ENCODE peak calls at places on chromosomes 12 and 14, in four cellular contexts. Y, X, O and S are unnamed samples.

GRCh38 chr14:96409701-96410100 is 17.8 kb downstream of the AK7 start:
- DNase-seq in O (no peak), X (peak; percentile 71), Y (no peak), S (peak; percentile 62)

GRCh38 chr12:56836800-56837663 is 73.9 kb downstream of the HSD17B6 start:
- DNase-seq in X (no peak), O (no peak), Y (no peak), S (no peak)

GRCh38 chr14:29235991-29236390 is 469.4 kb downstream of the FOXG1 start:
- DNase-seq in Y (no peak), O (no peak), X (no peak), S (no peak)

GRCh38 chr12:109462868-109463692 is 14.0 kb downstream of the KCTD10 start:
- DNase-seq in Y (no peak), O (peak; percentile 50), X (peak; percentile 62), S (peak; percentile 63)

GRCh38 chr12:24069532-24070395 is 120.3 kb upstream of the SOX5 start:
- DNase-seq in Y (peak; percentile 9), X (no peak), O (no peak), S (peak; percentile 98)

GRCh38 chr12:68824597-68825250 is 16.7 kb downstream of the MDM2 start:
- DNase-seq in O (no peak), X (no peak), Y (no peak), S (no peak)

GRCh38 chr12:106585862-106586534 is 3.2 kb downstream of the RFX4 start:
- DNase-seq in O (no peak), Y (no peak), X (no peak), S (no peak)

GRCh38 chr14:64971890-64972785 is at the start of gene RAB15:
- DNase-seq in X (no peak), Y (peak; percentile 49), O (no peak), S (no peak)

GRCh38 chr14:101121399-101122113 is 218.0 kb upstream of the RTL1 start:
- DNase-seq in Y (no peak), O (no peak), X (no peak), S (no peak)

GRCh38 chr12:105100998-105101397 is 6.5 kb upstream of the WASHC4 start:
- DNase-seq in X (no peak), Y (no peak), O (no peak), S (no peak)

GRCh38 chr12:77837876-77838291 is 7.2 kb downstream of the NAV3 start:
- DNase-seq in O (no peak), Y (no peak), X (no peak), S (no peak)

GRCh38 chr12:100403446-100403845 is 46.6 kb downstream of the SLC17A8 start:
- DNase-seq in X (no peak), Y (no peak), O (no peak), S (no peak)

GRCh38 chr14:69129264-69129880 is 23.5 kb downstream of the DCAF5 start:
- DNase-seq in Y (peak; percentile 51), O (peak; percentile 69), X (peak; percentile 52), S (peak; percentile 72)

GRCh38 chr12:62640910-62641448 is 174.4 kb downstream of the MON2 start:
- DNase-seq in X (no peak), O (no peak), Y (no peak), S (no peak)

GRCh38 chr12:53791735-53792326 is 40.1 kb upstream of the CISTR start:
- DNase-seq in X (peak; percentile 38), O (no peak), Y (peak; percentile 42), S (no peak)

GRCh38 chr12:54390668-54391551 is 6.4 kb upstream of the ZNF385A start:
- DNase-seq in Y (peak; percentile 96), X (no peak), O (no peak), S (no peak)

GRCh38 chr14:104101651-104102281 is 16.3 kb downstream of the ASPG start:
- DNase-seq in Y (no peak), X (no peak), O (no peak), S (no peak)

GRCh38 chr14:88005978-88006851 is 1.3 kb downstream of the GPR65 start:
- DNase-seq in Y (no peak), O (no peak), X (no peak), S (no peak)

GRCh38 chr12:122995503-122996187 is 15.2 kb downstream of the ARL6IP4 start:
- DNase-seq in Y (no peak), X (no peak), O (no peak), S (no peak)

GRCh38 chr12:2959194-2959507 is at the start of gene TEAD4:
- DNase-seq in Y (peak; percentile 86), O (no peak), X (peak; percentile 39), S (peak; percentile 82)

GRCh38 chr14:79639638-79640037 is 571.7 kb downstream of the DIO2 start:
- DNase-seq in X (no peak), O (no peak), Y (no peak), S (no peak)

GRCh38 chr14:79645753-79646362 is 565.4 kb downstream of the DIO2 start:
- DNase-seq in Y (no peak), X (no peak), O (no peak), S (no peak)

GRCh38 chr14:79638647-79639266 is 572.5 kb downstream of the DIO2 start:
- DNase-seq in Y (no peak), O (no peak), X (no peak), S (no peak)

GRCh38 chr14:79641371-79641770 is 569.9 kb downstream of the DIO2 start:
- DNase-seq in O (no peak), X (no peak), Y (no peak), S (no peak)

GRCh38 chr14:79643132-79643531 is 568.2 kb downstream of the DIO2 start:
- DNase-seq in Y (no peak), X (no peak), O (no peak), S (no peak)
- TF ChIP-seq TCF7L2 in Y (no peak), X (no peak), O (no peak), S (no peak)

DNA sequence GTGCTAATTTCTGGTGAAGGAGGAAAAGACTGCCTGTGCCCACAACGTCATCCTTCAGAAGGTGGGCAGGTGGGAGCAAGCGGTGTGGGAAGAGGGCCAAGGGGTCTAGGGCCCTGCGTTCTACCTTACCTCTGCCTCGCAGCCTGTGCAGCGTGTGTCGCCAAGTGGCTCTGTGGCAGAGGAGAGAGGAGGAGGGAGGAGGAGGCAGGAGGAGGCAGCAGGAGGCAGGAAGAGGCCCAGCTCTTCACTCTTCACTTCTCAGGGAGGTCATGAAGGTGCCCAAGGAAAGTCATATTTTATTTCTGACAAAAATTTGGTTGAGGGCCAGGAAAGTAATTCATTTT is 177.9 kb downstream of the MYRFL start:
- DNase-seq in Y (no peak), X (no peak), O (no peak), S (no peak)
- TF ChIP-seq TCF7L2 in Y (no peak), X (no peak), O (no peak), S (no peak)

DNA sequence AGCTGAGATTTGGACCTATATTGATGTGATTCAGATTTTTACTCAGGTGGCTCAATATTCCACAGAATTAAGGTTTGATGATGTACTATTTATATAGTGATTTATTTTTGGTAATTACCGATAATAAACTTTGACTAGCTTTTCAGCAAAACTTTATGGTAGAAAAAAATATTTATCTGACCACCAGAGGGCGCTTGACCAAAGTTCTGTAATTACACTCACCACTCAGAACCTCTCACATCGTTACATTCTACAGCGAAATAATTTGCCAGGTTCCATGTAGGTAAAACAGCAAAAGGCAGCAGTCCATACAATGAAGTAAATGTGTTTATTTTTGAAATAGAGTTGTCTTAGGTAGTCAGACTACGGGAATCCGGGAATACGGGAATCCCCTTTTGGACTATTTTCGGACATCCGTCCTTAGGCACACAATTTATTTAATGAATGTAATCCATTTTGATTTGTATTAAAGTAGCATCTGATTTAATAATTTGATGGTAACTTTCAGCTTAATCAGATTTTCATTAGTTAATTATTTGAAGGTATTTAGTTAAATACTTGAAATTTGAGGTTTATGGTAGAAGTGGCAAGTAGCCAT is 143.0 kb upstream of the DDHD1 start:
- DNase-seq in Y (peak; percentile 34), O (peak; percentile 12), X (peak; percentile 23), S (peak; percentile 17)
- TF ChIP-seq TCF7L2 in Y (no peak), O (no peak), X (no peak), S (no peak)

DNA sequence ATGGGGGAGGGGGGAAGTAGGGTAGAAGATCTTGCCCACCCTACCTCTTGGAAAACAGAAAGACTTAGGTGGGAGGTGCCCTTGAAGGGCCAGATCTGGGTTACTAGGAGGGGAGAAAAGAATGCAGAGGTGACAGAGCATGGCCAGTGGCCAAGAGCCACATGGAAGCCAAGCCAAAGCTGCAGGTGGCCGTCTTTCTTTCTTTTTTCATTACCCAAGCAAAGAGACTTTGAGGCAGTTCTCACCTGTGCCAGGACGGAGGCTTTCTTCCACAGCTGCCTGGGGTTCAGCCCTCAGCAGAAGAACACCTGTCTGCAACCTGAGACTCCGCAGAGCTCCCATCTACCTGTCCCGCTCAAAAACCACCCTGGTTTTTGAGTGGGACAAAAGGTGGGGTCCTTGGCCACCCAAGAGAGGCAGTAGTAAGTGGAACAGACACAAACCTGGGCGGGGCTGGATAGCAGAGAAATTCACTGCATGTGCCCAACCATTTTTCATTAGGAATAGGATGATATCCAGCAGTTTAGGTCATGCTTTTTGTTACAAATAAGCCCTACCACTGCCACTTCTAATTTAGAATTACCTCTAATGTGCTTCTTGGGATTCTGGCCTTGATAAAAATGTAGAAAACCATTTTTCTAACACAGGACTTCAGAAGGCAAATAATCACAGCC is 116.5 kb downstream of the DYRK2 start:
- DNase-seq in Y (no peak), O (no peak), X (no peak), S (no peak)
- TF ChIP-seq TCF7L2 in Y (no peak), O (no peak), X (no peak), S (no peak)

GRCh38 chr14:61403411-61403810 is 82.0 kb downstream of the PRKCH start:
- DNase-seq in Y (no peak), X (no peak), O (no peak), S (no peak)
- TF ChIP-seq TCF7L2 in Y (no peak), X (no peak), O (no peak), S (no peak)